ENCODE peak calls at places on chromosomes 2 and 18, in seven cellular contexts. One of them, this sample, is unnamed. For H3K4me1, the result is how much of the 10 kb centered on the place peaks cover.

GRCh38 chr18:78976697-78977626 is 2.7 kb upstream of the SALL3 start:
- DNase-seq in psoas muscle: no peak
- DNase-seq in endodermal cell: peak
- DNase-seq in right lobe of liver: no peak
- DNase-seq in PC-3: no peak
- DNase-seq in upper lobe of left lung: no peak
- DNase-seq in tibial nerve: no peak
- DNase-seq in this sample: no peak

GRCh38 chr2:48601349-48601748 is 16.3 kb upstream of the GTF2A1L start:
- DNase-seq in right lobe of liver: no peak
- DNase-seq in PC-3: peak
- DNase-seq in psoas muscle: no peak
- DNase-seq in endodermal cell: peak
- DNase-seq in upper lobe of left lung: peak
- DNase-seq in tibial nerve: no peak
- DNase-seq in this sample: no peak

GRCh38 chr18:44826418-44827259 is 146.0 kb downstream of the SETBP1 start:
- DNase-seq in PC-3: peak
- DNase-seq in upper lobe of left lung: peak
- DNase-seq in endodermal cell: no peak
- DNase-seq in right lobe of liver: peak
- DNase-seq in tibial nerve: peak
- DNase-seq in psoas muscle: peak
- DNase-seq in this sample: peak

GRCh38 chr2:68742638-68743037 is 8.0 kb downstream of the ARHGAP25 start:
- DNase-seq in tibial nerve: no peak
- DNase-seq in psoas muscle: no peak
- DNase-seq in PC-3: no peak
- DNase-seq in upper lobe of left lung: no peak
- DNase-seq in right lobe of liver: no peak
- DNase-seq in endodermal cell: no peak
- DNase-seq in this sample: no peak

GRCh38 chr18:55515946-55516710 is 71.9 kb downstream of the TCF4 start:
- DNase-seq in psoas muscle: no peak
- DNase-seq in endodermal cell: no peak
- DNase-seq in right lobe of liver: no peak
- DNase-seq in upper lobe of left lung: no peak
- DNase-seq in tibial nerve: no peak
- DNase-seq in PC-3: peak
- DNase-seq in this sample: no peak

GRCh38 chr2:127255146-127255545 is 35.0 kb upstream of the CYP27C1 start:
- DNase-seq in right lobe of liver: no peak
- DNase-seq in tibial nerve: no peak
- DNase-seq in psoas muscle: no peak
- DNase-seq in PC-3: no peak
- DNase-seq in endodermal cell: no peak
- DNase-seq in upper lobe of left lung: no peak
- DNase-seq in this sample: no peak

GRCh38 chr2:39991298-39991697 is 212.2 kb upstream of the THUMPD2 start:
- DNase-seq in right lobe of liver: no peak
- DNase-seq in psoas muscle: no peak
- DNase-seq in tibial nerve: no peak
- DNase-seq in endodermal cell: no peak
- DNase-seq in PC-3: no peak
- DNase-seq in upper lobe of left lung: no peak
- DNase-seq in this sample: no peak

GRCh38 chr2:232887171-232887850 is 17.2 kb downstream of the SNORC start:
- DNase-seq in endodermal cell: peak
- DNase-seq in upper lobe of left lung: no peak
- DNase-seq in PC-3: no peak
- DNase-seq in tibial nerve: no peak
- DNase-seq in psoas muscle: no peak
- DNase-seq in right lobe of liver: no peak
- DNase-seq in this sample: no peak

GRCh38 chr2:69013123-69013836 is at the start of gene ANTXR1:
- DNase-seq in psoas muscle: peak
- DNase-seq in right lobe of liver: no peak
- DNase-seq in endodermal cell: peak
- DNase-seq in upper lobe of left lung: peak
- DNase-seq in PC-3: peak
- DNase-seq in tibial nerve: peak
- DNase-seq in this sample: peak

GRCh38 chr18:21803495-21803894 is 62.9 kb downstream of the MIB1 start:
- DNase-seq in psoas muscle: no peak
- DNase-seq in tibial nerve: no peak
- DNase-seq in right lobe of liver: no peak
- DNase-seq in endodermal cell: no peak
- DNase-seq in PC-3: no peak
- DNase-seq in upper lobe of left lung: no peak
- DNase-seq in this sample: no peak

GRCh38 chr18:22913861-22914260 is 19.3 kb upstream of the RBBP8 start:
- DNase-seq in endodermal cell: peak
- DNase-seq in right lobe of liver: no peak
- DNase-seq in tibial nerve: no peak
- DNase-seq in upper lobe of left lung: peak
- DNase-seq in PC-3: peak
- DNase-seq in psoas muscle: no peak
- DNase-seq in this sample: no peak

DNA sequence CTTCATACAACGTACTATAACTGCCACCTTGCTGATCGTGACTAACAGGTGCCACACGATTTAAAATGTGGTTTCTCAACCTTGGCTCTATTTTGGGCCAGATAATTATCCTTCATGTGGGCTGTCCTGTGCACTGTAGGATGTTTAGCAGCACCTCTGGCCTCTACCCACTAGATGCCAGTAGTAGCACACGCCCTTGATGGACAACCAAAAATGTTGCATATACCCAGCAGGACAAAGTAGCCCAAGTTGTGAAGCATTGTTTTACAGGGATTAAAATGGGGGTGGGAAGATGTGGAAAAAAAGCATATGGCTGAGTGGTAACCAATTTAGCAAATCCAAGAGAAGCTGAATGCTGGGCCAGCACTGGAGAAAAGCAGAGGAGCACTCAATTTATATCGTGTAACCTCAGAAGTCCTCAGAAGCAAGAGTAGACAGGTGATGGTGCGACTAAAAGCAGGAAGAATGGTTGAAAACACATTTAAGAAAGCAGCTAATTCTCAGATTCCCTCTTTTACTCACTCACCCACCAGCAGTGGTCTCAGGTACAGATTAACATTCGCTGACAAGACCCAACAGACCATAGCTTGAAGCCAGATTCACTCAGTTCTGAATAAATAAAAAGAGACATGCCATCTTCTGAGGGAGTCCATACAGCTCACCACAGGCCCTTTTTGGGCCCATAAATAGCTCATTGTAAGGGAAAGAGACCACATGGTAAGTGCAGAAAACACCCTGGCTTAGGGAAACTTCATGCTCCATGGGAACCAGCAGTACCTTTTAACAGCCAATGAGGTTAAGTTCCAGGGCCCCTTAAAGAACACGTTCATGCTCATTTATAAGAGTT is 50.6 kb downstream of the RAPH1 start:
- DNase-seq in psoas muscle: no peak
- DNase-seq in tibial nerve: peak
- DNase-seq in right lobe of liver: no peak
- DNase-seq in PC-3: peak
- DNase-seq in upper lobe of left lung: no peak
- DNase-seq in endodermal cell: peak
- DNase-seq in this sample: peak
- H3K27ac ChIP-seq in psoas muscle: no peak
- H3K27ac ChIP-seq in tibial nerve: no peak
- H3K27ac ChIP-seq in right lobe of liver: no peak
- H3K27ac ChIP-seq in PC-3: no peak
- H3K27ac ChIP-seq in upper lobe of left lung: no peak
- H3K27ac ChIP-seq in endodermal cell: peak
- H3K27ac ChIP-seq in this sample: no peak

GRCh38 chr2:49770919-49771318 is 616.6 kb upstream of the FSHR start:
- DNase-seq in endodermal cell: peak
- DNase-seq in tibial nerve: no peak
- DNase-seq in PC-3: peak
- DNase-seq in right lobe of liver: no peak
- DNase-seq in upper lobe of left lung: no peak
- DNase-seq in psoas muscle: no peak
- DNase-seq in this sample: no peak
- TF ChIP-seq CTCF in endodermal cell: peak
- TF ChIP-seq CTCF in tibial nerve: peak
- TF ChIP-seq CTCF in PC-3: peak
- TF ChIP-seq CTCF in right lobe of liver: peak
- TF ChIP-seq CTCF in upper lobe of left lung: peak
- TF ChIP-seq CTCF in psoas muscle: no peak
- TF ChIP-seq CTCF in this sample: no peak

GRCh38 chr2:54589038-54589339 is 132.9 kb downstream of the SPTBN1 start:
- DNase-seq in endodermal cell: no peak
- DNase-seq in right lobe of liver: no peak
- DNase-seq in PC-3: no peak
- DNase-seq in upper lobe of left lung: no peak
- DNase-seq in tibial nerve: no peak
- DNase-seq in psoas muscle: no peak
- DNase-seq in this sample: no peak

GRCh38 chr2:54587439-54588016 is 131.4 kb downstream of the SPTBN1 start:
- DNase-seq in tibial nerve: no peak
- DNase-seq in PC-3: no peak
- DNase-seq in right lobe of liver: no peak
- DNase-seq in psoas muscle: no peak
- DNase-seq in endodermal cell: no peak
- DNase-seq in upper lobe of left lung: no peak
- DNase-seq in this sample: no peak

GRCh38 chr2:54590216-54590961 is 133.1 kb upstream of the EML6 start:
- DNase-seq in psoas muscle: no peak
- DNase-seq in right lobe of liver: no peak
- DNase-seq in PC-3: peak
- DNase-seq in tibial nerve: no peak
- DNase-seq in upper lobe of left lung: no peak
- DNase-seq in endodermal cell: no peak
- DNase-seq in this sample: no peak

GRCh38 chr2:54589340-54590215 is 133.5 kb downstream of the SPTBN1 start:
- DNase-seq in endodermal cell: no peak
- DNase-seq in right lobe of liver: no peak
- DNase-seq in tibial nerve: no peak
- DNase-seq in PC-3: peak
- DNase-seq in psoas muscle: no peak
- DNase-seq in upper lobe of left lung: no peak
- DNase-seq in this sample: no peak

DNA sequence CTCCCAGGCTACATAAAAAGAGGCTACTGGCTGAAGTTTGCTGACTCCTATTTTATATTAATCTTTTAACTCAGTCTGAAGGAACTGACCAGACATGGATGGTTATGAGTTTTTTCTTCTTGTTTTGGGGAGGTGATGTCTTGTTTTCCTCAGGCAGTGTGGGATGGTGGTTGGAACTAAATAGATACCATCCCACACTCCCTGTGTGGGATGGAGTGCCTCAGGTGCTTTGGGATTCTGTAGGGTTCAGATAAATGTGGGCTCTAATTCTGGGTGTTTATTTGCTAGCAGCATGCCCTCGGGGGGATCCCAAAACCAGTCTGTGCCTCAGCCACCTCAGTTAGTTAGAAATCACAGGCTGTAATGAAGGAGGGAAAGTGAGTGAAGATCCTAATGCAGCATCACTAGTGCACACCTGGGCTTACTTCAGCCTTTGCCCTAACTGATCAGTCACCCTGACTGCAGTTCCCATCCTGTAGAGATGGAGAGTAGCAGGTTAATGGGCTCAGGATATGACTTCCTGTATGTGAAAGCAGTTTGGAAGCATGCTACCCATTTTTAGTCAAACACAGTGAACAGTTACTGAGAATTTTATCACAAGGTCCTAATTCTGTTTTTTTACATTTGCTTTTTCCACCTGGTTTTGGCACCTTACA is 132.2 kb downstream of the SPTBN1 start:
- DNase-seq in endodermal cell: no peak
- DNase-seq in tibial nerve: no peak
- DNase-seq in PC-3: no peak
- DNase-seq in psoas muscle: no peak
- DNase-seq in right lobe of liver: no peak
- DNase-seq in upper lobe of left lung: no peak
- DNase-seq in this sample: no peak
- H3K4me1 ChIP-seq in endodermal cell: under half
- H3K4me1 ChIP-seq in tibial nerve: half or more
- H3K4me1 ChIP-seq in PC-3: half or more
- H3K4me1 ChIP-seq in psoas muscle: under half
- H3K4me1 ChIP-seq in right lobe of liver: under half
- H3K4me1 ChIP-seq in upper lobe of left lung: half or more
- H3K4me1 ChIP-seq in this sample: under half

GRCh38 chr2:113164930-113165585 is 8.7 kb upstream of the PSD4 start:
- DNase-seq in upper lobe of left lung: no peak
- DNase-seq in PC-3: no peak
- DNase-seq in tibial nerve: no peak
- DNase-seq in right lobe of liver: peak
- DNase-seq in endodermal cell: peak
- DNase-seq in psoas muscle: no peak
- DNase-seq in this sample: no peak

GRCh38 chr2:113162173-113162572 is 11.6 kb upstream of the PSD4 start:
- DNase-seq in right lobe of liver: no peak
- DNase-seq in psoas muscle: no peak
- DNase-seq in upper lobe of left lung: no peak
- DNase-seq in tibial nerve: no peak
- DNase-seq in endodermal cell: no peak
- DNase-seq in PC-3: no peak
- DNase-seq in this sample: no peak

GRCh38 chr2:113166187-113166645 is 7.6 kb upstream of the PSD4 start:
- DNase-seq in PC-3: no peak
- DNase-seq in right lobe of liver: no peak
- DNase-seq in upper lobe of left lung: no peak
- DNase-seq in psoas muscle: no peak
- DNase-seq in endodermal cell: no peak
- DNase-seq in tibial nerve: no peak
- DNase-seq in this sample: no peak

GRCh38 chr2:113162869-113163268 is 10.9 kb upstream of the PSD4 start:
- DNase-seq in psoas muscle: no peak
- DNase-seq in PC-3: no peak
- DNase-seq in endodermal cell: no peak
- DNase-seq in tibial nerve: no peak
- DNase-seq in right lobe of liver: no peak
- DNase-seq in upper lobe of left lung: no peak
- DNase-seq in this sample: no peak

DNA sequence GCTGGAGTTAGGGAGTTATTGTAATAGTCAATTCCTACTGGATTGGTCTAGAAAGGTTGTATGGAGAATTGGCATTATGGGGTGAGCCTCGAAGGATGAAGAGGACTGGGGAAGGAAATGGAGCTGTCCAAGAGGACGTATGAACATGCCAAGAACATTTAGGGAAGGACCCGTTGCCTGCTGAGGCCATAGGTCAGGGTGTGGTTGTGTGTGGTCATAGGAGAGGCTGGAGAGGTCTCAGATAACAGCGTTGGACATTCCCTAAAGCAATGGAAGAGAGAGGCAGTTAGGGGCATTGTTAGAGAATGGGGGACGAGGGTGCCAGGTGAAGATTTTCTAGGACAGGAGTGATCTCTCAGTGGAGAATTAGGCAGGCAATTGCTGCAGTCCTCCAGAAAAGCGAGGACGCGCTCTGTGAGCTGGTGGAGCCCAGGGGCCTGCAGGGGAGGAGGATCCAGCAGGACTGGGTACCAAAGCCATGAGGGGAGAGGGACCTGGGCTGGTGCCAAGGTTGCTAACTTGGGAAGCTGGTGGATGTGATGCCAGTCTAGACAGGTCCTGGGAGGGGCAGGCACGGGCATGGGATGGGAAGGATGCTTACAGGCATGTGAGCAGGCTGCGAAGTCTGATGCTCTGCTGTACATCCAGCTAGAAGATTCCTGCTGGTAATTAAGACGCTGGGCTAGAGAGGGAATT is 9.4 kb upstream of the PSD4 start:
- DNase-seq in PC-3: no peak
- DNase-seq in right lobe of liver: no peak
- DNase-seq in tibial nerve: no peak
- DNase-seq in upper lobe of left lung: no peak
- DNase-seq in psoas muscle: no peak
- DNase-seq in endodermal cell: no peak
- DNase-seq in this sample: no peak
- H3K27ac ChIP-seq in PC-3: no peak
- H3K27ac ChIP-seq in right lobe of liver: peak
- H3K27ac ChIP-seq in tibial nerve: no peak
- H3K27ac ChIP-seq in upper lobe of left lung: no peak
- H3K27ac ChIP-seq in psoas muscle: no peak
- H3K27ac ChIP-seq in endodermal cell: peak
- H3K27ac ChIP-seq in this sample: no peak

This sample was measured in gastrocnemius medialis.